ENCODE peak calls at places on chromosomes 7 and 10, in five cellular contexts. Y is SK-N-DZ, X is OCI-M1, G is T-helper 2 cell, B is stomach. T is an unnamed sample.
A peak's percentile ranks its signal among the peaks of the same experiment; 100 is the strongest.

GRCh38 chr10:70222340-70222794 is 10.9 kb downstream of the PPA1 start:
- DNase-seq in X (no peak), G (no peak), Y (no peak), B (no peak), T (no peak)

GRCh38 chr7:1646957-1647891 is 22.9 kb upstream of the ELFN1 start:
- DNase-seq in G (no peak), X (no peak), B (no peak), Y (peak; percentile 85), T (no peak)

GRCh38 chr10:69009360-69009759 is 20.8 kb downstream of the KIFBP start:
- DNase-seq in B (no peak), X (no peak), G (no peak), Y (no peak), T (no peak)

GRCh38 chr10:81026597-81026996 is 488.9 kb downstream of the SH2D4B start:
- DNase-seq in G (no peak), B (no peak), X (no peak), Y (no peak), T (no peak)

GRCh38 chr10:7335977-7336376 is 74.9 kb downstream of the SFMBT2 start:
- DNase-seq in B (no peak), X (no peak), Y (no peak), G (no peak), T (no peak)

GRCh38 chr10:34908472-34908871 is 93.4 kb upstream of the PARD3 start:
- DNase-seq in Y (no peak), G (no peak), X (no peak), B (no peak), T (no peak)

GRCh38 chr7:77217474-77218185 is 18.0 kb upstream of the FGL2 start:
- DNase-seq in G (no peak), B (no peak), Y (no peak), X (no peak), T (no peak)

GRCh38 chr7:80859272-80859970 is 59.4 kb downstream of the SEMA3C start:
- DNase-seq in X (peak; percentile 81), B (no peak), Y (no peak), G (no peak), T (no peak)

GRCh38 chr10:77236700-77237099 is 400.9 kb downstream of the KCNMA1 start:
- DNase-seq in G (no peak), B (no peak), Y (no peak), X (no peak), T (no peak)

GRCh38 chr7:41785265-41785664 is 82.4 kb upstream of the INHBA start:
- DNase-seq in G (no peak), X (no peak), Y (no peak), B (no peak), T (no peak)

GRCh38 chr10:70403483-70404035 is 386 bp upstream of the EIF4EBP2 start:
- DNase-seq in X (no peak), G (no peak), B (no peak), Y (peak; percentile 89), T (no peak)

GRCh38 chr7:155506854-155507337 is 39.5 kb downstream of the CNPY1 start:
- DNase-seq in Y (peak; percentile 18), G (no peak), B (no peak), X (peak; percentile 66), T (no peak)

GRCh38 chr7:50660040-50660829 is 95.0 kb upstream of the DDC start:
- DNase-seq in Y (no peak), X (no peak), G (peak; percentile 62), B (no peak), T (peak; percentile 8)

GRCh38 chr7:44175730-44176129 is 13.5 kb downstream of the GCK start:
- DNase-seq in Y (no peak), B (no peak), G (no peak), X (no peak), T (no peak)

GRCh38 chr10:62815373-62816111 is 624 bp downstream of the EGR2 start:
- DNase-seq in Y (no peak), G (peak; percentile 20), B (no peak), X (no peak), T (no peak)

GRCh38 chr10:72318383-72319262 is 36.1 kb downstream of the DNAJB12 start:
- DNase-seq in B (no peak), X (no peak), Y (no peak), G (no peak), T (no peak)

GRCh38 chr7:235576-236395 is 43.4 kb downstream of the FAM20C start:
- DNase-seq in X (no peak), G (no peak), Y (no peak), B (peak; percentile 91), T (no peak)

GRCh38 chr10:129877773-129878371 is 86.2 kb downstream of the EBF3 start:
- DNase-seq in X (peak; percentile 48), Y (no peak), G (no peak), B (no peak), T (no peak)

GRCh38 chr7:22447759-22448158 is 52.2 kb downstream of the STEAP1B start:
- DNase-seq in G (no peak), X (no peak), Y (no peak), B (no peak), T (no peak)

GRCh38 chr10:43648392-43649148 is at the start of gene ZNF32:
- DNase-seq in Y (peak; percentile 89), G (peak; percentile 71), X (peak; percentile 92), B (peak; percentile 85), T (peak; percentile 64)

GRCh38 chr10:97434557-97434956 is 8.6 kb downstream of the PGAM1 start:
- DNase-seq in X (no peak), G (no peak), B (no peak), Y (no peak), T (no peak)

GRCh38 chr10:84755311-84755710 is 426.9 kb downstream of the CCSER2 start:
- DNase-seq in X (no peak), Y (no peak), G (no peak), B (no peak), T (no peak)

GRCh38 chr7:143882611-143883078 is 19.3 kb downstream of the TCAF1 start:
- DNase-seq in Y (peak; percentile 92), X (no peak), G (no peak), B (peak; percentile 39), T (no peak)

GRCh38 chr7:133804127-133804526 is 323.0 kb upstream of the LRGUK start:
- DNase-seq in X (no peak), B (no peak), G (no peak), Y (no peak), T (no peak)

GRCh38 chr10:43192824-43193223 is 54.6 kb downstream of the CSGALNACT2 start:
- DNase-seq in Y (no peak), B (no peak), G (no peak), X (no peak), T (no peak)

GRCh38 chr7:39919646-39920045 is 30.4 kb upstream of the CDK13 start:
- DNase-seq in X (no peak), Y (no peak), B (no peak), G (no peak), T (no peak)

GRCh38 chr10:100810835-100811116 is 65.4 kb downstream of the PAX2 start:
- DNase-seq in Y (no peak), X (no peak), G (no peak), B (no peak), T (no peak)

GRCh38 chr10:32349968-32350738 is 3.2 kb upstream of the EPC1 start:
- DNase-seq in B (no peak), Y (no peak), X (no peak), G (no peak), T (no peak)

GRCh38 chr10:70125918-70126590 is 6.6 kb downstream of the AIFM2 start:
- DNase-seq in B (no peak), Y (no peak), X (peak; percentile 50), G (no peak), T (no peak)

GRCh38 chr7:27064169-27064568 is 31.6 kb downstream of the HOXA1 start:
- DNase-seq in Y (no peak), G (no peak), B (no peak), X (no peak), T (no peak)

GRCh38 chr10:35219906-35220890 is 93.6 kb downstream of the CREM start:
- DNase-seq in G (no peak), X (no peak), B (no peak), Y (no peak), T (no peak)

GRCh38 chr10:97508342-97508741 is 9.6 kb downstream of the UBTD1 start:
- DNase-seq in B (no peak), G (no peak), Y (no peak), X (no peak), T (no peak)

GRCh38 chr10:28359334-28359733 is 56.5 kb upstream of the MPP7 start:
- DNase-seq in B (no peak), X (no peak), G (no peak), Y (no peak), T (no peak)

GRCh38 chr7:121366852-121367431 is 29.2 kb downstream of the FAM3C start:
- DNase-seq in X (peak; percentile 42), B (no peak), G (peak; percentile 24), Y (peak; percentile 34), T (no peak)

GRCh38 chr10:34113504-34114225 is 701.4 kb downstream of the PARD3 start:
- DNase-seq in Y (no peak), G (no peak), B (no peak), X (no peak), T (no peak)

GRCh38 chr7:105643857-105644256 is 62.6 kb upstream of the EFCAB10 start:
- DNase-seq in B (no peak), Y (no peak), G (no peak), X (no peak), T (no peak)

GRCh38 chr7:134886353-134887057 is 99.8 kb upstream of the AGBL3 start:
- DNase-seq in X (peak; percentile 2), Y (no peak), G (no peak), B (no peak), T (no peak)

GRCh38 chr7:22631730-22632129 is 95.3 kb upstream of the IL6 start:
- DNase-seq in Y (no peak), G (no peak), X (no peak), B (no peak), T (no peak)

GRCh38 chr7:96380111-96380512 is 58.2 kb upstream of the SLC25A13 start:
- DNase-seq in Y (no peak), G (no peak), B (no peak), X (no peak), T (no peak)

GRCh38 chr7:48781783-48782182 is 142.6 kb upstream of the CDC14C start:
- DNase-seq in X (no peak), Y (no peak), B (no peak), G (no peak), T (no peak)